ENCODE peak calls at places on chromosome 7, in five cellular contexts. K is IMR-90, U is mesenchymal stem cell, Z is mesendoderm, J is neuronal stem cell. S is an unnamed sample.

GRCh38 chr7:34096135-34096775 is 190.9 kb downstream of the BMPER start:
- DNase-seq in Z (no peak), J (no peak), U (peak; percentile 87), K (peak; percentile 93), S (no peak)

GRCh38 chr7:44305564-44306507 is 19.6 kb downstream of the CAMK2B start:
- DNase-seq in J (no peak), U (no peak), Z (no peak), K (no peak), S (no peak)

GRCh38 chr7:15471387-15471786 is 90.4 kb downstream of the AGMO start:
- DNase-seq in K (no peak), U (no peak), Z (no peak), J (no peak), S (no peak)

GRCh38 chr7:82926477-82926876 is 236.2 kb downstream of the PCLO start:
- DNase-seq in K (no peak), Z (no peak), J (peak; percentile 21), U (no peak), S (no peak)

GRCh38 chr7:30286749-30287148 is 2.4 kb downstream of the ZNRF2 start:
- DNase-seq in K (no peak), J (no peak), U (no peak), Z (no peak), S (no peak)

GRCh38 chr7:76291346-76292205 is 10.9 kb upstream of the HSPB1 start:
- DNase-seq in J (peak; percentile 86), K (peak; percentile 99), Z (peak; percentile 98), U (peak; percentile 99), S (peak; percentile 97)

GRCh38 chr7:24381919-24382505 is 98.0 kb downstream of the NPY start:
- DNase-seq in K (no peak), U (peak; percentile 49), J (no peak), Z (peak; percentile 53), S (no peak)

GRCh38 chr7:154777908-154778307 is 225.0 kb downstream of the PAXIP1 start:
- DNase-seq in Z (no peak), U (no peak), K (no peak), J (no peak), S (no peak)

GRCh38 chr7:128076831-128077271 is 45.6 kb upstream of the LRRC4 start:
- DNase-seq in U (no peak), J (no peak), Z (no peak), K (no peak), S (no peak)

GRCh38 chr7:135189961-135190360 is 19.5 kb upstream of the CYREN start:
- DNase-seq in J (no peak), K (no peak), U (no peak), Z (no peak), S (no peak)

GRCh38 chr7:44914992-44915607 is 29.8 kb upstream of the PURB start:
- DNase-seq in U (peak; percentile 26), K (no peak), J (no peak), Z (no peak), S (no peak)

GRCh38 chr7:13279854-13280435 is 592.5 kb downstream of the ARL4A start:
- DNase-seq in J (no peak), Z (no peak), U (peak; percentile 27), K (peak; percentile 10), S (no peak)

GRCh38 chr7:44348851-44349781 is 23.7 kb upstream of the CAMK2B start:
- DNase-seq in K (no peak), J (no peak), Z (peak; percentile 66), U (peak; percentile 15), S (peak; percentile 75)

GRCh38 chr7:7164590-7164989 is 17.8 kb upstream of the C1GALT1 start:
- DNase-seq in U (no peak), Z (no peak), J (no peak), K (no peak), S (no peak)

GRCh38 chr7:112211348-112211907 is 4.9 kb downstream of the ZNF277 start:
- DNase-seq in U (peak; percentile 42), K (peak; percentile 63), J (no peak), Z (no peak), S (no peak)

GRCh38 chr7:13641699-13642098 is 347.8 kb downstream of the ETV1 start:
- DNase-seq in Z (peak; percentile 31), U (peak; percentile 62), J (no peak), K (peak; percentile 33), S (no peak)

GRCh38 chr7:39582536-39582935 is 16.3 kb downstream of the YAE1 start:
- DNase-seq in U (no peak), J (peak; percentile 18), K (no peak), Z (peak; percentile 67), S (no peak)

GRCh38 chr7:117127585-117128168 is 174.4 kb downstream of the ST7 start:
- DNase-seq in K (peak; percentile 72), Z (peak; percentile 29), U (peak; percentile 72), J (peak; percentile 20), S (no peak)

GRCh38 chr7:77903597-77903996 is 105.0 kb downstream of the PHTF2 start:
- DNase-seq in U (no peak), J (no peak), Z (peak; percentile 58), K (peak; percentile 2), S (peak; percentile 32)

GRCh38 chr7:137891016-137891655 is 44.4 kb upstream of the DGKI start:
- DNase-seq in Z (no peak), J (no peak), K (no peak), U (no peak), S (no peak)

GRCh38 chr7:111931016-111931517 is 275.1 kb downstream of the DOCK4 start:
- DNase-seq in U (peak; percentile 66), K (peak; percentile 75), J (peak; percentile 21), Z (peak; percentile 63), S (peak; percentile 38)

GRCh38 chr7:122038904-122039303 is 105.1 kb downstream of the AASS start:
- DNase-seq in J (no peak), U (no peak), Z (no peak), K (peak; percentile 4), S (no peak)

GRCh38 chr7:115851291-115851690 is 179.3 kb downstream of the TFEC start:
- DNase-seq in U (peak; percentile 54), J (peak; percentile 27), Z (peak; percentile 72), K (peak; percentile 73), S (no peak)

DNA sequence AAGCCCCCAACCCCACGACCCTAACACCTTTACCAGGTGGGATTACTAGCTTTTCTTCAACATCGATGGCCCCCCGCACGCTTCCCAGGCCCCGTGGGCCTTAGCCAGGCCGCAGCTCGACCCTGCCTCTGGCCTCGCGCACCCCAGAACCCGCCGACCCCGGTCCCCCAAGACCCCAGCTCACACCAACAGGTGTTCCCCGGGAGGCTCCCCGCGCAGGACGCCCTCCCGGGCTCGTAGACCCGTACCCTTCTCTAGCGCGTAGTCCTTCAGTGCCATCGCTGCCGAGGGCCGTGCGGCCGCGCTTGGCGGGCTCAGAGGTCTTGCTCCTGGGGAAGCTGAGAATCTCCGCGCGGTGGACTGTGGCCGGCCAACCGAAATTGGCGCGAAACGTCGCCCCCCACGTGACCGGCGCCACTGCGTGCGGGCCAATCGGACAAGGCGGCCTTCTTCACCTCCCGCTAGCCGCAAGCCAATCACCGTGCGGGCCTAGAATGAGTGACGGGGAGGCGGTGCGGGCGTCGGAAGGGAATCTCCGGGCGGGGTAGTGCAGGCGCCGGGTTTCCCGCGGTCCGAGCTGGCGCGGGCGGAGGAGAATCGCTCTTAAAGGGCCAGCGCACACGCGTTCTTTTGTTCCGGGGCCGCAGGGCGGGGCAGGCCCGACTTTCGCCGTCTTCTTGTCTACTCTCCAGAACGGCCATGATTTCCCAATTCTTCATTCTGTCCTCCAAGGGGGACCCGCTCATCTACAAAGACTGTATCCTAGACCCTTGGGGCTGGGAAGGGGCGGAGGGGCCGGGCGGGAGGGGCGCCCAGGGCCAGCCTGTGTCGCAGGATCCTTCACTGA is at the start of the genes AP4M1 and MCM7:
- DNase-seq in J (peak; percentile 99), Z (peak; percentile 100), K (peak; percentile 99), U (peak; percentile 99), S (peak; percentile 99)
- H4K8ac ChIP-seq in J (no peak within 1 kb of the TSS), Z (peak within 1 kb of the TSS; percentile 82), K (peak within 1 kb of the TSS; percentile 96), U (peak within 1 kb of the TSS; percentile 86), S (peak within 1 kb of the TSS; percentile 99)

DNA sequence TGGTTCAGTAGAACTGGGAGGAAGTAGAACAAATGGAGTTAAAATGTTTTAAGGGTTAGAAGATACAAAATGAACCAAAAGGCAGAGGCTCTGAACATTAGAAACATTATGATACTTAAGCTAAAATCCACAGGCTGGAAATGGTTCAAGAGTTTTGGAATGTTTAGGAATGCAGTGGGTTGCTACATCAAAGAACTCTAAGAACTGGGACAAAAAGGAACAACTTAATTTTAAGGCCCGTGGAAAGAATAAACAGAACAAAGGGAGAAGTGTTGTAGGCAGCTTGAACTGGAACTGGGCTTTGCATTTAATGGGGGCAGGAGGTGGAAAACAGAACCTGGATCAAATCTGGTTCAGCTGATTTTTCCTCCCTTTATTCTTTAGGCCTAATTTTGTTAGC is 3.5 kb upstream of the C7orf25 start:
- DNase-seq in U (no peak), K (peak; percentile 39), Z (no peak), J (no peak), S (no peak)
- H3K9ac ChIP-seq in U (peak overlapping the region; percentile 59), K (no peak overlapping the region), Z (no peak overlapping the region), J (no peak overlapping the region), S (no peak overlapping the region)

GRCh38 chr7:99194301-99194700 is 13.6 kb downstream of the KPNA7 start:
- DNase-seq in Z (no peak), J (no peak), U (no peak), K (no peak), S (no peak)

GRCh38 chr7:99197498-99197897 is 10.4 kb downstream of the KPNA7 start:
- DNase-seq in K (no peak), Z (no peak), U (no peak), J (no peak), S (no peak)

GRCh38 chr7:99195867-99196266 is 12.0 kb downstream of the KPNA7 start:
- DNase-seq in K (no peak), U (no peak), J (no peak), Z (no peak), S (no peak)

GRCh38 chr7:99199226-99199625 is 8.7 kb downstream of the KPNA7 start:
- DNase-seq in K (no peak), Z (no peak), U (no peak), J (no peak), S (no peak)

DNA sequence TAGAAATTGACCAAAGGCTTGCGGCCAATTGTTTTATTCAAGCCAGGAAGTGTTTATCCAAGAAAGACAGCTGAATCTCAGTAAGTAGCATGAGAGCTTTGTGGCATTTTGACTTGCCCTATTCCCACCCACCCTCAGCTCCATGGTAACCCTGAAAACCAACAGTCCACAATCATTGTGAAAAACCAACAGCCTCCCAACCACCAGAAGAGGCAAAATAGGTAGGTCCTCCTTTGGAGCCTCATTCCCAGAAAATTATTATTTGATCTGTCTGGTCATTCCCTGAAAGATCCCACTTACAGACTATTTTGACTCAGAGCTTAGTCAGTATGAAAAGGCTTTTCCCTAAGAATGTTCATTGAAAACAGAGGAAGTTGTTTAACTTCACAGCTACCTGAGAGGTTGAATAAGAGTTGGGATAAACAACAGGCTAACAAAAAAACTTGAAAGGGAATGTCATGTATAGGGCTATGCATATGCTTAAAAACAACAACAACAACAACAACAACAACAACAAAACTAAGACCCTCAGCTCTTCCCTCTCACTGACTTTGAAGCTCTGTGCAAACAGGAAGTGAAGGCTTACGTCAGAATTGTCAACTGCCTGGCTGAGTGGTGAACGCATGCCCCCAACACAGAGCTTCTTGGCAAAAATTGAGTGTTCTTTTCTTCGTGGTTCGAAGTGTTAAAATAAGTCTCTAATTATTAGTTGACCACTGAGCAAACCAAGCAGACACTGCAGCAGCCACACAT is 11.2 kb downstream of the KPNA7 start:
- DNase-seq in U (peak; percentile 33), Z (peak; percentile 54), J (no peak), K (peak; percentile 55), S (no peak)
- H4K8ac ChIP-seq in U (no peak overlapping the region), Z (no peak overlapping the region), J (no peak overlapping the region), K (peak overlapping the region; percentile 39), S (no peak overlapping the region)

DNA sequence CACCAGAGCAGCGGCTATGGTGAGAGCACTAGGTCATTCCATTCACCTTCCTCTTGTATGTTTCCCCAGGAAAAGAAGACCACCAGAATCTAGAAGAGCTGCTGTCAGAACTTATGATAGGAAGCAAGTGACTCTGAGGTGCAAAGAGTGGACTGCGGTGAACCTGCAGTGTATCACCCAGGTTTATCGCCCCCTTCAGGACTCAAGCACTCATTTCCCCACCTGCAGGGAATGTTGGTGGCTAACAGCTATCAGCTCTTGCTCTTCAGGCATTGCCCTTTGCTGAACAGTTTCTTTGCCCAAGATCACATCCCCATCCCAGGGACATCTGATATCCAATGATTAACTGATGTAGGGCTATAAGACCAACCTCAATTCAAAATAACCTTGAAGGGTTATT is 66.3 kb upstream of the IL6 start:
- DNase-seq in Z (peak; percentile 66), U (no peak), J (no peak), K (no peak), S (peak; percentile 59)
- H3K9ac ChIP-seq in Z (no peak overlapping the region), U (no peak overlapping the region), J (no peak overlapping the region), K (no peak overlapping the region), S (no peak overlapping the region)

S was measured in H9.